ENCODE peak calls at places on chromosome X, in six cellular contexts. T is astrocyte of the cerebellum, K is right lobe of liver, R is GM23248, O is neural crest cell, L is hippocampal formation. W is an unnamed sample.

GRCh38 chrX:11117751-11118150 is 6.6 kb downstream of the HCCS start:
- DNase-seq in K (no peak), L (no peak), R (peak), T (no peak), O (no peak), W (no peak)

GRCh38 chrX:16100673-16101072 is 22.7 kb upstream of the GRPR start:
- DNase-seq in T (no peak), K (no peak), R (no peak), L (no peak), O (no peak), W (no peak)

GRCh38 chrX:41984628-41985027 is 61.3 kb upstream of the CASK start:
- DNase-seq in T (no peak), L (no peak), K (no peak), R (peak), O (no peak), W (no peak)

GRCh38 chrX:15903186-15903681 is 48.6 kb upstream of the AP1S2 start:
- DNase-seq in K (no peak), T (no peak), O (no peak), R (no peak), L (no peak), W (no peak)

GRCh38 chrX:116317409-116317808 is 119.0 kb upstream of the SLC6A14 start:
- DNase-seq in R (peak), L (peak), K (no peak), T (peak), O (no peak), W (no peak)

GRCh38 chrX:120999413-120999812 is 13.9 kb upstream of the CT47A1 start:
- DNase-seq in O (no peak), K (no peak), R (no peak), L (no peak), T (no peak), W (no peak)

GRCh38 chrX:47232803-47233332 is at the start of gene USP11:
- DNase-seq in T (peak), O (peak), L (peak), R (peak), K (no peak), W (peak)

GRCh38 chrX:42175843-42176242 is 252.5 kb upstream of the CASK start:
- DNase-seq in L (no peak), K (no peak), O (no peak), T (no peak), R (no peak), W (no peak)

GRCh38 chrX:40581333-40581910 is 652 bp downstream of the ATP6AP2 start:
- DNase-seq in K (no peak), R (peak), T (no peak), O (no peak), L (no peak), W (no peak)

GRCh38 chrX:97389761-97390192 is 506.1 kb downstream of the RPA4 start:
- DNase-seq in R (peak), L (no peak), T (peak), O (no peak), K (no peak), W (no peak)

GRCh38 chrX:71181558-71181909 is 36.9 kb downstream of the NLGN3 start:
- DNase-seq in O (no peak), K (no peak), L (no peak), R (peak), T (no peak), W (no peak)

GRCh38 chrX:148337873-148338272 is 162.5 kb upstream of the AFF2 start:
- DNase-seq in O (no peak), R (no peak), K (no peak), L (no peak), T (no peak), W (no peak)

GRCh38 chrX:56232221-56233082 is at the start of gene KLF8:
- DNase-seq in O (no peak), R (peak), L (no peak), K (no peak), T (no peak), W (no peak)

GRCh38 chrX:111100191-111100590 is 4.2 kb downstream of the PAK3 start:
- DNase-seq in R (peak), K (peak), L (no peak), O (peak), T (peak), W (peak)

GRCh38 chrX:152912121-152912520 is 14.3 kb downstream of the ZNF185 start:
- DNase-seq in O (no peak), T (no peak), K (no peak), L (no peak), R (no peak), W (no peak)

GRCh38 chrX:1516596-1517104 is 20.3 kb downstream of the P2RY8 start:
- DNase-seq in L (no peak), T (no peak), O (no peak), K (no peak), R (no peak), W (no peak)

GRCh38 chrX:107678957-107679740 is 50.8 kb downstream of the PRPS1 start:
- DNase-seq in L (no peak), K (no peak), O (no peak), T (no peak), R (peak), W (no peak)

GRCh38 chrX:121876316-121876715 is 828.9 kb downstream of the GLUD2 start:
- DNase-seq in R (peak), L (no peak), K (no peak), T (peak), O (no peak), W (no peak)

GRCh38 chrX:153598541-153599191 is at the start of gene CCNQ:
- DNase-seq in O (no peak), T (no peak), R (peak), K (peak), L (no peak), W (no peak)

GRCh38 chrX:19760345-19760744 is 127.1 kb downstream of the SH3KBP1 start:
- DNase-seq in O (no peak), T (no peak), L (no peak), R (peak), K (no peak), W (no peak)

GRCh38 chrX:47815901-47816845 is 20.5 kb upstream of the ZNF81 start:
- DNase-seq in O (no peak), T (no peak), R (peak), L (no peak), K (no peak), W (no peak)

GRCh38 chrX:95427389-95427788 is 1257.3 kb upstream of the DIAPH2 start:
- DNase-seq in L (no peak), T (peak), O (no peak), R (peak), K (no peak), W (no peak)

GRCh38 chrX:149982310-149982709 is 44.0 kb upstream of the EOLA2 start:
- DNase-seq in T (no peak), O (no peak), R (no peak), K (no peak), L (no peak), W (no peak)

GRCh38 chrX:10054396-10054795 is 87.2 kb downstream of the CLDN34 start:
- DNase-seq in L (no peak), K (no peak), R (no peak), O (no peak), T (no peak), W (no peak)

GRCh38 chrX:64580035-64580434 is 184.8 kb upstream of the MTMR8 start:
- DNase-seq in T (no peak), O (no peak), K (no peak), R (no peak), L (no peak), W (no peak)

GRCh38 chrX:2928583-2929434 is at the start of gene ARSD:
- DNase-seq in K (peak), R (peak), L (peak), T (peak), O (peak), W (peak)

GRCh38 chrX:48938721-48939416 is 18.5 kb downstream of the OTUD5 start:
- DNase-seq in T (no peak), K (no peak), L (no peak), R (no peak), O (no peak), W (no peak)

GRCh38 chrX:100072286-100072685 is 337.8 kb downstream of the PCDH19 start:
- DNase-seq in K (no peak), O (no peak), L (no peak), T (no peak), R (peak), W (no peak)

GRCh38 chrX:10126834-10127233 is 29.9 kb upstream of the CLCN4 start:
- DNase-seq in O (no peak), R (no peak), L (no peak), K (no peak), T (no peak), W (no peak)

GRCh38 chrX:69022430-69022829 is 142.8 kb downstream of the PJA1 start:
- DNase-seq in K (no peak), R (no peak), L (no peak), O (no peak), T (no peak), W (no peak)

GRCh38 chrX:41276661-41277506 is 57.1 kb upstream of the DDX3X start:
- DNase-seq in R (no peak), K (no peak), O (no peak), T (no peak), L (no peak), W (peak)